ENCODE peak calls at places on chromosomes 1 and 21, in seven cellular contexts. One of them, this sample, is unnamed.

GRCh38 chr1:222329493-222330045 is 218.3 kb downstream of the HHIPL2 start:
- DNase-seq in body of pancreas: no peak
- DNase-seq in fibroblast of mammary gland: peak; percentile 4
- DNase-seq in stomach: no peak
- DNase-seq in fibroblast of lung: no peak
- DNase-seq in fibroblast of pulmonary artery: no peak
- DNase-seq in kidney epithelial cell: no peak
- DNase-seq in this sample: no peak

GRCh38 chr1:220700591-220701179 is 10.5 kb downstream of the C1orf115 start:
- DNase-seq in body of pancreas: no peak
- DNase-seq in fibroblast of pulmonary artery: peak; percentile 28
- DNase-seq in kidney epithelial cell: no peak
- DNase-seq in stomach: no peak
- DNase-seq in fibroblast of mammary gland: no peak
- DNase-seq in fibroblast of lung: no peak
- DNase-seq in this sample: no peak

GRCh38 chr1:3402258-3403010 is 52.0 kb upstream of the ARHGEF16 start:
- DNase-seq in fibroblast of lung: no peak
- DNase-seq in fibroblast of pulmonary artery: no peak
- DNase-seq in kidney epithelial cell: no peak
- DNase-seq in stomach: no peak
- DNase-seq in body of pancreas: no peak
- DNase-seq in fibroblast of mammary gland: peak; percentile 41
- DNase-seq in this sample: peak; percentile 31

GRCh38 chr1:184362876-184363275 is 24.0 kb upstream of the C1orf21 start:
- DNase-seq in body of pancreas: no peak
- DNase-seq in fibroblast of mammary gland: peak; percentile 78
- DNase-seq in fibroblast of pulmonary artery: peak; percentile 81
- DNase-seq in kidney epithelial cell: no peak
- DNase-seq in fibroblast of lung: peak; percentile 88
- DNase-seq in stomach: no peak
- DNase-seq in this sample: peak; percentile 70

GRCh38 chr1:181647314-181648035 is 164.2 kb downstream of the CACNA1E start:
- DNase-seq in fibroblast of mammary gland: peak; percentile 8
- DNase-seq in body of pancreas: no peak
- DNase-seq in stomach: peak; percentile 61
- DNase-seq in kidney epithelial cell: no peak
- DNase-seq in fibroblast of pulmonary artery: no peak
- DNase-seq in fibroblast of lung: no peak
- DNase-seq in this sample: no peak

GRCh38 chr21:46544003-46544402 is 60.9 kb downstream of the S100B start:
- DNase-seq in fibroblast of pulmonary artery: no peak
- DNase-seq in body of pancreas: no peak
- DNase-seq in kidney epithelial cell: no peak
- DNase-seq in stomach: no peak
- DNase-seq in fibroblast of mammary gland: no peak
- DNase-seq in fibroblast of lung: no peak
- DNase-seq in this sample: no peak

GRCh38 chr1:10980094-10980577 is 32.3 kb upstream of the TARDBP start:
- DNase-seq in fibroblast of mammary gland: peak; percentile 33
- DNase-seq in fibroblast of lung: peak; percentile 67
- DNase-seq in kidney epithelial cell: peak; percentile 25
- DNase-seq in fibroblast of pulmonary artery: peak; percentile 62
- DNase-seq in stomach: peak; percentile 88
- DNase-seq in body of pancreas: peak; percentile 95
- DNase-seq in this sample: peak; percentile 74

GRCh38 chr1:202200112-202200548 is 6.5 kb downstream of the LGR6 start:
- DNase-seq in fibroblast of mammary gland: no peak
- DNase-seq in stomach: peak; percentile 36
- DNase-seq in fibroblast of pulmonary artery: no peak
- DNase-seq in kidney epithelial cell: no peak
- DNase-seq in fibroblast of lung: no peak
- DNase-seq in body of pancreas: no peak
- DNase-seq in this sample: no peak

GRCh38 chr1:165912638-165913037 is 85.2 kb downstream of the UCK2 start:
- DNase-seq in kidney epithelial cell: no peak
- DNase-seq in fibroblast of lung: no peak
- DNase-seq in body of pancreas: no peak
- DNase-seq in fibroblast of pulmonary artery: no peak
- DNase-seq in stomach: no peak
- DNase-seq in fibroblast of mammary gland: no peak
- DNase-seq in this sample: no peak

GRCh38 chr1:27117733-27118439 is 37.0 kb downstream of the SLC9A1 start:
- DNase-seq in fibroblast of mammary gland: peak; percentile 49
- DNase-seq in fibroblast of lung: no peak
- DNase-seq in fibroblast of pulmonary artery: no peak
- DNase-seq in kidney epithelial cell: no peak
- DNase-seq in stomach: no peak
- DNase-seq in body of pancreas: no peak
- DNase-seq in this sample: no peak

GRCh38 chr1:85448358-85448757 is 16.6 kb downstream of the DDAH1 start:
- DNase-seq in body of pancreas: no peak
- DNase-seq in kidney epithelial cell: no peak
- DNase-seq in stomach: no peak
- DNase-seq in fibroblast of lung: peak; percentile 39
- DNase-seq in fibroblast of mammary gland: peak; percentile 90
- DNase-seq in fibroblast of pulmonary artery: peak; percentile 86
- DNase-seq in this sample: no peak

GRCh38 chr1:27568247-27569087 is 35.5 kb downstream of the AHDC1 start:
- DNase-seq in fibroblast of mammary gland: peak; percentile 86
- DNase-seq in body of pancreas: peak; percentile 99
- DNase-seq in fibroblast of pulmonary artery: peak; percentile 90
- DNase-seq in kidney epithelial cell: peak; percentile 63
- DNase-seq in stomach: peak; percentile 98
- DNase-seq in fibroblast of lung: peak; percentile 87
- DNase-seq in this sample: no peak

GRCh38 chr1:77655431-77655974 is 27.0 kb downstream of the ZZZ3 start:
- DNase-seq in fibroblast of lung: no peak
- DNase-seq in stomach: no peak
- DNase-seq in kidney epithelial cell: no peak
- DNase-seq in fibroblast of mammary gland: peak; percentile 40
- DNase-seq in fibroblast of pulmonary artery: no peak
- DNase-seq in body of pancreas: peak; percentile 67
- DNase-seq in this sample: no peak

GRCh38 chr1:118115567-118116272 is 69.3 kb downstream of the SPAG17 start:
- DNase-seq in fibroblast of mammary gland: peak; percentile 55
- DNase-seq in fibroblast of lung: peak; percentile 45
- DNase-seq in fibroblast of pulmonary artery: peak; percentile 25
- DNase-seq in body of pancreas: no peak
- DNase-seq in kidney epithelial cell: no peak
- DNase-seq in stomach: no peak
- DNase-seq in this sample: no peak

GRCh38 chr1:85321237-85321964 is 45.0 kb upstream of the BCL10 start:
- DNase-seq in fibroblast of mammary gland: peak; percentile 91
- DNase-seq in fibroblast of lung: peak; percentile 56
- DNase-seq in body of pancreas: no peak
- DNase-seq in fibroblast of pulmonary artery: no peak
- DNase-seq in kidney epithelial cell: no peak
- DNase-seq in stomach: no peak
- DNase-seq in this sample: no peak

GRCh38 chr1:231357831-231358354 is 19.8 kb downstream of the SPRTN start:
- DNase-seq in fibroblast of mammary gland: peak; percentile 88
- DNase-seq in fibroblast of lung: peak; percentile 83
- DNase-seq in kidney epithelial cell: no peak
- DNase-seq in body of pancreas: peak; percentile 35
- DNase-seq in stomach: peak; percentile 33
- DNase-seq in fibroblast of pulmonary artery: peak; percentile 81
- DNase-seq in this sample: peak; percentile 57

GRCh38 chr1:117336087-117336817 is 31.0 kb upstream of the MAN1A2 start:
- DNase-seq in fibroblast of pulmonary artery: no peak
- DNase-seq in fibroblast of mammary gland: no peak
- DNase-seq in stomach: no peak
- DNase-seq in kidney epithelial cell: no peak
- DNase-seq in body of pancreas: no peak
- DNase-seq in fibroblast of lung: no peak
- DNase-seq in this sample: no peak

GRCh38 chr1:247212914-247213617 is 41.2 kb upstream of the ZNF124 start:
- DNase-seq in kidney epithelial cell: no peak
- DNase-seq in body of pancreas: no peak
- DNase-seq in fibroblast of lung: no peak
- DNase-seq in fibroblast of pulmonary artery: no peak
- DNase-seq in fibroblast of mammary gland: no peak
- DNase-seq in stomach: no peak
- DNase-seq in this sample: no peak

GRCh38 chr1:51957618-51958017 is 32.9 kb downstream of the RAB3B start:
- DNase-seq in fibroblast of pulmonary artery: no peak
- DNase-seq in body of pancreas: peak; percentile 17
- DNase-seq in kidney epithelial cell: no peak
- DNase-seq in fibroblast of lung: no peak
- DNase-seq in fibroblast of mammary gland: no peak
- DNase-seq in stomach: no peak
- DNase-seq in this sample: no peak

DNA sequence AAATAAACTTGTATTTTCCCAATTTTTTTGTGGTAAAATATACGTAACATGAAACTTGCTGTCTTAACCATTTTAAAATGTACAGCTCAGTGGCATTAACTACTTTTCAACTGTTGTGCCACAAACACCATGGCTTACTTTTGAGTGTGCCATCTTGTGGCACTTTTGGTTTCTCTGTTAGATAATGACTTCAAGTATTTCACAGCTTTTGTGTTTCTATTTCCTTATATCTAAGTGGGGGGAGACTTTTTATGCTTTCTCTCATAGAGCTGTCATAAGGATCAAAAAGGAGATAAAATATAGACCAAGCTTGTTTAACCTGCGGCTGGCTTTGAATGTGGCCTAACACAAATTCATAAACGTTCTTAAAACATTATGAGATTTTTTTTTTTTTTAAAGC is 44.3 kb downstream of the CDC14A start:
- DNase-seq in body of pancreas: no peak
- DNase-seq in fibroblast of pulmonary artery: no peak
- DNase-seq in stomach: no peak
- DNase-seq in fibroblast of lung: no peak
- DNase-seq in kidney epithelial cell: no peak
- DNase-seq in fibroblast of mammary gland: no peak
- DNase-seq in this sample: no peak
- TF ChIP-seq CTCF in body of pancreas: no peak
- TF ChIP-seq CTCF in fibroblast of pulmonary artery: no peak
- TF ChIP-seq CTCF in stomach: no peak
- TF ChIP-seq CTCF in fibroblast of lung: no peak
- TF ChIP-seq CTCF in kidney epithelial cell: no peak
- TF ChIP-seq CTCF in fibroblast of mammary gland: no peak
- TF ChIP-seq CTCF in this sample: no peak

GRCh38 chr1:4673494-4673893 is 19.1 kb downstream of the AJAP1 start:
- DNase-seq in fibroblast of mammary gland: no peak
- DNase-seq in body of pancreas: no peak
- DNase-seq in fibroblast of lung: no peak
- DNase-seq in kidney epithelial cell: no peak
- DNase-seq in stomach: no peak
- DNase-seq in fibroblast of pulmonary artery: no peak
- DNase-seq in this sample: no peak
- H3K4me3 ChIP-seq in fibroblast of mammary gland: no peak overlapping the region
- H3K4me3 ChIP-seq in body of pancreas: no peak overlapping the region
- H3K4me3 ChIP-seq in fibroblast of lung: no peak overlapping the region
- H3K4me3 ChIP-seq in kidney epithelial cell: no peak overlapping the region
- H3K4me3 ChIP-seq in stomach: no peak overlapping the region
- H3K4me3 ChIP-seq in fibroblast of pulmonary artery: no peak overlapping the region
- H3K4me3 ChIP-seq in this sample: no peak overlapping the region

GRCh38 chr1:112933820-112934561 is 22.0 kb downstream of the SLC16A1 start:
- DNase-seq in fibroblast of lung: no peak
- DNase-seq in stomach: no peak
- DNase-seq in kidney epithelial cell: no peak
- DNase-seq in body of pancreas: no peak
- DNase-seq in fibroblast of pulmonary artery: no peak
- DNase-seq in fibroblast of mammary gland: no peak
- DNase-seq in this sample: no peak

GRCh38 chr1:112935474-112936289 is 20.3 kb downstream of the SLC16A1 start:
- DNase-seq in kidney epithelial cell: no peak
- DNase-seq in fibroblast of mammary gland: peak; percentile 55
- DNase-seq in fibroblast of pulmonary artery: peak; percentile 81
- DNase-seq in fibroblast of lung: peak; percentile 76
- DNase-seq in stomach: no peak
- DNase-seq in body of pancreas: no peak
- DNase-seq in this sample: peak; percentile 66

GRCh38 chr1:112937495-112937894 is 18.5 kb downstream of the SLC16A1 start:
- DNase-seq in fibroblast of pulmonary artery: no peak
- DNase-seq in stomach: no peak
- DNase-seq in body of pancreas: no peak
- DNase-seq in fibroblast of mammary gland: no peak
- DNase-seq in fibroblast of lung: no peak
- DNase-seq in kidney epithelial cell: no peak
- DNase-seq in this sample: no peak

GRCh38 chr1:112937070-112937469 is 18.9 kb downstream of the SLC16A1 start:
- DNase-seq in fibroblast of mammary gland: peak; percentile 44
- DNase-seq in fibroblast of pulmonary artery: no peak
- DNase-seq in stomach: no peak
- DNase-seq in kidney epithelial cell: no peak
- DNase-seq in fibroblast of lung: no peak
- DNase-seq in body of pancreas: no peak
- DNase-seq in this sample: no peak

GRCh38 chr1:112934562-112934952 is 21.4 kb downstream of the SLC16A1 start:
- DNase-seq in fibroblast of lung: no peak
- DNase-seq in kidney epithelial cell: no peak
- DNase-seq in fibroblast of pulmonary artery: no peak
- DNase-seq in body of pancreas: no peak
- DNase-seq in stomach: no peak
- DNase-seq in fibroblast of mammary gland: peak; percentile 17
- DNase-seq in this sample: no peak
- TF ChIP-seq CTCF in fibroblast of lung: no peak
- TF ChIP-seq CTCF in kidney epithelial cell: no peak
- TF ChIP-seq CTCF in fibroblast of pulmonary artery: no peak
- TF ChIP-seq CTCF in body of pancreas: no peak
- TF ChIP-seq CTCF in stomach: no peak
- TF ChIP-seq CTCF in fibroblast of mammary gland: no peak
- TF ChIP-seq CTCF in this sample: no peak

DNA sequence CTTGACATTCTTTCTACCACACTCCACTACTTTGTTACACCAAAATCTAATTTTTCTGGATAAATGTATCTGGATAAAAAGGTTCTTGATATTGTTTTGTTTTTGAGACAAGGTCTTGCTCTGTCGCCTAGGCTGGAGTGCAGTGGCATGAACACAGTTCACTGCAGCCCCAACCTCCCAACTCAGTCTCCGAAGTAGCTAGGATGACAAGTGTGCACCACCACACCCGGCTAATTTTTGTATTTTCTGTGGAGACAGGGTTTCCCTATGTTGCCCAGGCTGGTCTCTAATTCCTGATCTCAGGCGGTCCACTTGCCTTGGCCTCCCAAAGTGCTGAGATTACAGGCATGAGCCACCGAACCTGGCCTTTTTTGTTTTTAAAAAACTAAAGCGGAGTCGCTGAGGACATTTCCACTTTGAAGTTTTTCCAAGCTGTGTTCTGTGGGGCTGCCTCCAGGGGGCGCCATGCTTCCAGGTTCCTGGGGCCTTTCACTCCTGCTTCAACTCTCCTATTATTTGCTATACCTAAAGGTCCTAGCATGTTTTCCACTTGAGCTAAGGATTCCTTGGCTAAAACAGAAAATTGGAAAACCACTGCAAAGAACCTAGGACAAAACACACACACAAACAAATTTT is 14.1 kb upstream of the NCMAP start:
- DNase-seq in fibroblast of lung: no peak
- DNase-seq in kidney epithelial cell: no peak
- DNase-seq in fibroblast of pulmonary artery: no peak
- DNase-seq in fibroblast of mammary gland: no peak
- DNase-seq in stomach: peak; percentile 29
- DNase-seq in body of pancreas: peak; percentile 44
- DNase-seq in this sample: no peak
- H3K4me3 ChIP-seq in fibroblast of lung: no peak overlapping the region
- H3K4me3 ChIP-seq in kidney epithelial cell: no peak overlapping the region
- H3K4me3 ChIP-seq in fibroblast of pulmonary artery: no peak overlapping the region
- H3K4me3 ChIP-seq in fibroblast of mammary gland: no peak overlapping the region
- H3K4me3 ChIP-seq in stomach: no peak overlapping the region
- H3K4me3 ChIP-seq in body of pancreas: no peak overlapping the region
- H3K4me3 ChIP-seq in this sample: no peak overlapping the region

GRCh38 chr1:169133801-169134558 is 27.5 kb downstream of the ATP1B1 start:
- DNase-seq in fibroblast of lung: peak; percentile 38
- DNase-seq in kidney epithelial cell: no peak
- DNase-seq in fibroblast of pulmonary artery: peak; percentile 44
- DNase-seq in body of pancreas: no peak
- DNase-seq in fibroblast of mammary gland: peak; percentile 21
- DNase-seq in stomach: no peak
- DNase-seq in this sample: no peak
- TF ChIP-seq CTCF in fibroblast of lung: peak; percentile 24
- TF ChIP-seq CTCF in kidney epithelial cell: no peak
- TF ChIP-seq CTCF in fibroblast of pulmonary artery: peak; percentile 30
- TF ChIP-seq CTCF in body of pancreas: peak; percentile 52
- TF ChIP-seq CTCF in fibroblast of mammary gland: peak; percentile 20
- TF ChIP-seq CTCF in stomach: peak; percentile 6
- TF ChIP-seq CTCF in this sample: peak; percentile 30